ENCODE peak calls at places on chromosomes 3 and 15, in seven cellular contexts. X is Panc1; V is HT-29; K is HTR-8/SVneo; J is CD8-positive, alpha-beta T cell; C is RPMI7951; M is iPS DF 6.9. D is an unnamed sample.

GRCh38 chr3:108780235-108780634 is 23.0 kb upstream of the RETNLB start:
- DNase-seq in X (no peak), V (no peak), K (no peak), J (peak), C (no peak), M (no peak), D (no peak)

GRCh38 chr3:59240856-59241255 is 191.0 kb upstream of the CFAP20DC start:
- DNase-seq in X (no peak), V (no peak), K (no peak), J (no peak), C (no peak), M (no peak), D (no peak)

GRCh38 chr3:128555098-128555825 is 62.3 kb upstream of the GATA2 start:
- DNase-seq in X (no peak), V (no peak), K (no peak), J (no peak), C (no peak), M (no peak), D (no peak)

GRCh38 chr3:180048108-180048507 is 11.4 kb upstream of the PEX5L start:
- DNase-seq in X (no peak), V (no peak), K (no peak), J (no peak), C (no peak), M (no peak), D (no peak)

GRCh38 chr15:64095795-64096485 is at the start of gene SNX1:
- DNase-seq in X (peak), V (peak), K (peak), J (peak), C (peak), M (no peak), D (peak)

GRCh38 chr15:89088605-89089315 is 504 bp downstream of the ABHD2 start:
- DNase-seq in X (no peak), V (no peak), K (no peak), J (no peak), C (peak), M (no peak), D (peak)

GRCh38 chr3:47431225-47431624 is 44.5 kb downstream of the SCAP start:
- DNase-seq in X (no peak), V (no peak), K (no peak), J (no peak), C (no peak), M (no peak), D (no peak)

GRCh38 chr3:109618766-109619378 is 281.5 kb upstream of the DPPA4 start:
- DNase-seq in X (no peak), V (no peak), K (no peak), J (no peak), C (no peak), M (no peak), D (no peak)

GRCh38 chr3:181886676-181887075 is 175.0 kb downstream of the SOX2 start:
- DNase-seq in X (no peak), V (no peak), K (no peak), J (no peak), C (no peak), M (no peak), D (no peak)

GRCh38 chr3:7657214-7658112 is 796.5 kb downstream of the GRM7 start:
- DNase-seq in X (no peak), V (no peak), K (no peak), J (no peak), C (no peak), M (no peak), D (no peak)

GRCh38 chr3:105823149-105823866 is 45.5 kb downstream of the CBLB start:
- DNase-seq in X (no peak), V (peak), K (peak), J (no peak), C (peak), M (no peak), D (no peak)

GRCh38 chr3:168884353-168884903 is 779.1 kb downstream of the MECOM start:
- DNase-seq in X (no peak), V (peak), K (peak), J (no peak), C (peak), M (no peak), D (no peak)

GRCh38 chr3:190854062-190854461 is 8.4 kb downstream of the GMNC start:
- DNase-seq in X (no peak), V (no peak), K (no peak), J (no peak), C (no peak), M (no peak), D (no peak)

GRCh38 chr3:97719156-97719821 is 45.3 kb upstream of the ARL6 start:
- DNase-seq in X (peak), V (peak), K (peak), J (peak), C (peak), M (peak), D (peak)

GRCh38 chr3:184275961-184276910 is at the start of gene ECE2:
- DNase-seq in X (no peak), V (no peak), K (no peak), J (no peak), C (no peak), M (no peak), D (no peak)

GRCh38 chr3:148309390-148310035 is 388.2 kb upstream of the AGTR1 start:
- DNase-seq in X (peak), V (peak), K (peak), J (no peak), C (peak), M (peak), D (no peak)

GRCh38 chr3:155500429-155500828 is 206.9 kb upstream of the STRIT1 start:
- DNase-seq in X (no peak), V (no peak), K (no peak), J (no peak), C (no peak), M (no peak), D (no peak)

GRCh38 chr3:25747033-25747432 is 36.2 kb downstream of the NGLY1 start:
- DNase-seq in X (no peak), V (no peak), K (no peak), J (no peak), C (no peak), M (no peak), D (no peak)

GRCh38 chr15:88193415-88193814 is 63.1 kb downstream of the NTRK3 start:
- DNase-seq in X (no peak), V (peak), K (no peak), J (no peak), C (no peak), M (peak), D (no peak)

GRCh38 chr15:34942363-34942762 is 27.2 kb downstream of the AQR start:
- DNase-seq in X (no peak), V (no peak), K (no peak), J (no peak), C (no peak), M (no peak), D (no peak)

D was measured in midbrain.